ENCODE peak calls at places on chromosome 11, in four cellular contexts. One of them, this sample, is unnamed.

GRCh38 chr11:69840371-69841169 is 21.4 kb upstream of the FGF3 start:
- DNase-seq in occipital lobe: no peak
- DNase-seq in HEK293T: no peak
- DNase-seq in stimulated activated CD4-positive, alpha-beta T cell treated with anti-CD3 and anti-CD28 coated beads, Interleukin-1b, Interleukin-23, amount 100 ng/mL, for 24 hours: no peak
- DNase-seq in this sample: peak; percentile 16

GRCh38 chr11:67416416-67417335 is 1.2 kb downstream of the CARNS1 start:
- DNase-seq in HEK293T: no peak
- DNase-seq in stimulated activated CD4-positive, alpha-beta T cell treated with anti-CD3 and anti-CD28 coated beads, Interleukin-1b, Interleukin-23, amount 100 ng/mL, for 24 hours: no peak
- DNase-seq in occipital lobe: no peak
- DNase-seq in this sample: no peak

GRCh38 chr11:124586247-124586860 is 16.6 kb downstream of the OR8A1 start:
- DNase-seq in HEK293T: peak; percentile 54
- DNase-seq in occipital lobe: no peak
- DNase-seq in stimulated activated CD4-positive, alpha-beta T cell treated with anti-CD3 and anti-CD28 coated beads, Interleukin-1b, Interleukin-23, amount 100 ng/mL, for 24 hours: no peak
- DNase-seq in this sample: peak; percentile 56

GRCh38 chr11:117179048-117179999 is 781 bp downstream of the SIDT2 start:
- DNase-seq in occipital lobe: no peak
- DNase-seq in stimulated activated CD4-positive, alpha-beta T cell treated with anti-CD3 and anti-CD28 coated beads, Interleukin-1b, Interleukin-23, amount 100 ng/mL, for 24 hours: no peak
- DNase-seq in HEK293T: peak; percentile 34
- DNase-seq in this sample: peak; percentile 71

GRCh38 chr11:77072851-77073327 is 6.1 kb downstream of the CAPN5 start:
- DNase-seq in occipital lobe: no peak
- DNase-seq in HEK293T: no peak
- DNase-seq in stimulated activated CD4-positive, alpha-beta T cell treated with anti-CD3 and anti-CD28 coated beads, Interleukin-1b, Interleukin-23, amount 100 ng/mL, for 24 hours: no peak
- DNase-seq in this sample: no peak

GRCh38 chr11:106381895-106382294 is 304.4 kb downstream of the AASDHPPT start:
- DNase-seq in HEK293T: no peak
- DNase-seq in occipital lobe: no peak
- DNase-seq in stimulated activated CD4-positive, alpha-beta T cell treated with anti-CD3 and anti-CD28 coated beads, Interleukin-1b, Interleukin-23, amount 100 ng/mL, for 24 hours: no peak
- DNase-seq in this sample: no peak

GRCh38 chr11:76218449-76219206 is 12.3 kb upstream of the WNT11 start:
- DNase-seq in occipital lobe: no peak
- DNase-seq in stimulated activated CD4-positive, alpha-beta T cell treated with anti-CD3 and anti-CD28 coated beads, Interleukin-1b, Interleukin-23, amount 100 ng/mL, for 24 hours: no peak
- DNase-seq in HEK293T: no peak
- DNase-seq in this sample: no peak

GRCh38 chr11:35173620-35174278 is 34.8 kb downstream of the CD44 start:
- DNase-seq in stimulated activated CD4-positive, alpha-beta T cell treated with anti-CD3 and anti-CD28 coated beads, Interleukin-1b, Interleukin-23, amount 100 ng/mL, for 24 hours: no peak
- DNase-seq in HEK293T: no peak
- DNase-seq in occipital lobe: no peak
- DNase-seq in this sample: no peak

GRCh38 chr11:46718155-46719019 is 626 bp upstream of the F2 start:
- DNase-seq in HEK293T: no peak
- DNase-seq in occipital lobe: no peak
- DNase-seq in stimulated activated CD4-positive, alpha-beta T cell treated with anti-CD3 and anti-CD28 coated beads, Interleukin-1b, Interleukin-23, amount 100 ng/mL, for 24 hours: no peak
- DNase-seq in this sample: no peak

GRCh38 chr11:113974741-113975470 is at the start of gene HTR3A:
- DNase-seq in occipital lobe: no peak
- DNase-seq in HEK293T: peak; percentile 78
- DNase-seq in stimulated activated CD4-positive, alpha-beta T cell treated with anti-CD3 and anti-CD28 coated beads, Interleukin-1b, Interleukin-23, amount 100 ng/mL, for 24 hours: no peak
- DNase-seq in this sample: no peak

GRCh38 chr11:104968856-104969776 is 742 bp upstream of the CASP4 start:
- DNase-seq in occipital lobe: no peak
- DNase-seq in HEK293T: no peak
- DNase-seq in stimulated activated CD4-positive, alpha-beta T cell treated with anti-CD3 and anti-CD28 coated beads, Interleukin-1b, Interleukin-23, amount 100 ng/mL, for 24 hours: no peak
- DNase-seq in this sample: no peak

GRCh38 chr11:73950869-73951710 is at the start of gene DNAJB13:
- DNase-seq in stimulated activated CD4-positive, alpha-beta T cell treated with anti-CD3 and anti-CD28 coated beads, Interleukin-1b, Interleukin-23, amount 100 ng/mL, for 24 hours: no peak
- DNase-seq in occipital lobe: no peak
- DNase-seq in HEK293T: peak; percentile 78
- DNase-seq in this sample: peak; percentile 78

GRCh38 chr11:2530855-2531200 is 86.0 kb downstream of the KCNQ1 start:
- DNase-seq in stimulated activated CD4-positive, alpha-beta T cell treated with anti-CD3 and anti-CD28 coated beads, Interleukin-1b, Interleukin-23, amount 100 ng/mL, for 24 hours: no peak
- DNase-seq in occipital lobe: no peak
- DNase-seq in HEK293T: no peak
- DNase-seq in this sample: no peak

GRCh38 chr11:112157274-112157766 is 6.6 kb downstream of the IL18 start:
- DNase-seq in HEK293T: no peak
- DNase-seq in stimulated activated CD4-positive, alpha-beta T cell treated with anti-CD3 and anti-CD28 coated beads, Interleukin-1b, Interleukin-23, amount 100 ng/mL, for 24 hours: no peak
- DNase-seq in occipital lobe: no peak
- DNase-seq in this sample: no peak

GRCh38 chr11:68254421-68254820 is 17.4 kb downstream of the C11orf24 start:
- DNase-seq in stimulated activated CD4-positive, alpha-beta T cell treated with anti-CD3 and anti-CD28 coated beads, Interleukin-1b, Interleukin-23, amount 100 ng/mL, for 24 hours: no peak
- DNase-seq in occipital lobe: no peak
- DNase-seq in HEK293T: no peak
- DNase-seq in this sample: no peak

GRCh38 chr11:12090761-12091261 is 19.6 kb upstream of the MICAL2 start:
- DNase-seq in HEK293T: no peak
- DNase-seq in occipital lobe: no peak
- DNase-seq in stimulated activated CD4-positive, alpha-beta T cell treated with anti-CD3 and anti-CD28 coated beads, Interleukin-1b, Interleukin-23, amount 100 ng/mL, for 24 hours: no peak
- DNase-seq in this sample: no peak

This sample was measured in D341Med.